ENCODE peak calls at places on chromosomes 5 and 9, in four cellular contexts. U is foreskin fibroblast; C is effector memory CD8-positive, alpha-beta T cell; Y is natural killer cell treated with Interleukin-12 subunit alpha and Interleukin-12 subunit beta and Interleukin-15 and Interleukin-18, amount 100 ng/mL, for 72 hours. W is an unnamed sample.
A peak's percentile ranks its signal among the peaks of the same experiment; 100 is the strongest.

GRCh38 chr5:138601444-138601843 is 26.2 kb upstream of the HSPA9 start:
- DNase-seq in U (peak; percentile 91), C (no peak), Y (no peak), W (no peak)

GRCh38 chr5:14816999-14817761 is 54.4 kb downstream of the ANKH start:
- DNase-seq in U (peak; percentile 91), C (no peak), Y (peak; percentile 70), W (no peak)

GRCh38 chr5:12522116-12522515 is 617.9 kb upstream of the CTNND2 start:
- DNase-seq in U (no peak), C (no peak), Y (no peak), W (no peak)

GRCh38 chr5:159951387-159951786 is 35.1 kb downstream of the ADRA1B start:
- DNase-seq in U (no peak), C (no peak), Y (no peak), W (no peak)

GRCh38 chr9:21728781-21729180 is 73.7 kb upstream of the MTAP start:
- DNase-seq in U (no peak), C (no peak), Y (no peak), W (no peak)

GRCh38 chr9:36793277-36793676 is 220.6 kb downstream of the MELK start:
- DNase-seq in U (no peak), C (no peak), Y (no peak), W (no peak)

GRCh38 chr9:13899924-13900323 is 414.0 kb downstream of the NFIB start:
- DNase-seq in U (no peak), C (no peak), Y (no peak), W (no peak)

GRCh38 chr9:73059304-73059703 is 92.4 kb upstream of the ANXA1 start:
- DNase-seq in U (no peak), C (no peak), Y (no peak), W (no peak)

GRCh38 chr5:134626369-134627014 is 6.1 kb downstream of the SAR1B start:
- DNase-seq in U (peak; percentile 39), C (no peak), Y (no peak), W (no peak)

GRCh38 chr9:79189511-79189924 is 382.2 kb upstream of the TLE4 start:
- DNase-seq in U (peak; percentile 50), C (no peak), Y (no peak), W (no peak)

GRCh38 chr9:36150529-36151305 is 14.2 kb downstream of the GLIPR2 start:
- DNase-seq in U (peak; percentile 53), C (no peak), Y (no peak), W (no peak)

GRCh38 chr5:28066856-28067255 is 1028.5 kb upstream of the CDH9 start:
- DNase-seq in U (no peak), C (no peak), Y (no peak), W (no peak)

GRCh38 chr5:56350595-56351170 is 117.6 kb upstream of the ANKRD55 start:
- DNase-seq in U (peak; percentile 87), C (no peak), Y (no peak), W (no peak)

GRCh38 chr9:14573319-14573718 is 119.9 kb downstream of the ZDHHC21 start:
- DNase-seq in U (no peak), C (no peak), Y (no peak), W (no peak)

GRCh38 chr5:108727154-108727638 is 20.5 kb upstream of the FER start:
- DNase-seq in U (no peak), C (no peak), Y (no peak), W (no peak)

GRCh38 chr9:124595743-124596142 is 88.5 kb upstream of the NR5A1 start:
- DNase-seq in U (no peak), C (no peak), Y (no peak), W (no peak)

GRCh38 chr5:162128117-162128516 is 60.5 kb downstream of the GABRG2 start:
- DNase-seq in U (no peak), C (no peak), Y (no peak), W (no peak)